ENCODE peak calls at places on chromosomes 11 and 22, in four cellular contexts. O is mammary epithelial cell, Y is SK-N-SH, Z is H9. G is an unnamed sample.

GRCh38 chr11:123080023-123080422 is 18.1 kb upstream of the HSPA8 start:
- DNase-seq in O (no peak), Y (no peak), Z (no peak), G (no peak)

GRCh38 chr11:46278387-46279173 is 1.1 kb downstream of the CREB3L1 start:
- DNase-seq in O (no peak), Y (peak; percentile 77), Z (peak; percentile 75), G (peak; percentile 59)

GRCh38 chr22:36838119-36839030 is 21.5 kb upstream of the PVALB start:
- DNase-seq in O (no peak), Y (no peak), Z (no peak), G (no peak)

GRCh38 chr11:110297726-110298297 is 1.4 kb upstream of the RDX start:
- DNase-seq in Z (no peak), Y (no peak), O (peak; percentile 31), G (no peak)

GRCh38 chr11:85682330-85683305 is 3.4 kb downstream of the CCDC89 start:
- DNase-seq in Z (no peak), Y (peak; percentile 81), O (no peak), G (peak; percentile 51)

GRCh38 chr11:118012083-118012669 is 26.0 kb downstream of the IL10RA start:
- DNase-seq in Z (no peak), Y (no peak), O (peak; percentile 81), G (no peak)

GRCh38 chr11:70481625-70482528 is 83.5 kb downstream of the CTTN start:
- DNase-seq in Y (no peak), O (peak; percentile 69), Z (no peak), G (peak; percentile 82)

GRCh38 chr11:74220376-74220775 is 49.3 kb downstream of the PPME1 start:
- DNase-seq in O (no peak), Y (peak; percentile 37), Z (no peak), G (no peak)

GRCh38 chr11:76120513-76121081 is 85.7 kb downstream of the WNT11 start:
- DNase-seq in Y (no peak), Z (peak; percentile 46), O (no peak), G (peak; percentile 45)

GRCh38 chr11:116460156-116460965 is 312.4 kb downstream of the BUD13 start:
- DNase-seq in O (no peak), Z (no peak), Y (no peak), G (no peak)

GRCh38 chr11:119599864-119600593 is 129.0 kb downstream of the NECTIN1 start:
- DNase-seq in Z (no peak), O (peak; percentile 69), Y (no peak), G (no peak)

GRCh38 chr11:86418929-86419328 is 44.2 kb downstream of the CCDC81 start:
- DNase-seq in Z (no peak), O (peak; percentile 27), Y (no peak), G (peak; percentile 12)

GRCh38 chr11:96187779-96188624 is 155.0 kb downstream of the MAML2 start:
- DNase-seq in O (peak; percentile 82), Y (no peak), Z (no peak), G (peak; percentile 67)

GRCh38 chr11:123439616-123440015 is 9.5 kb downstream of the GRAMD1B start:
- DNase-seq in O (no peak), Z (no peak), Y (no peak), G (no peak)

GRCh38 chr11:69953356-69953755 is 124.8 kb upstream of the ANO1 start:
- DNase-seq in Y (no peak), Z (no peak), O (no peak), G (no peak)

GRCh38 chr11:17734986-17735822 is 623 bp downstream of the KCNC1 start:
- DNase-seq in Y (peak; percentile 86), Z (peak; percentile 80), O (peak; percentile 65), G (peak; percentile 61)

GRCh38 chr11:76598426-76598839 is 72.1 kb downstream of the LRRC32 start:
- DNase-seq in Y (peak; percentile 72), Z (peak; percentile 61), O (no peak), G (peak; percentile 51)

GRCh38 chr22:50732681-50733080 is 5.3 kb upstream of the ACR start:
- DNase-seq in O (no peak), Y (no peak), Z (no peak), G (no peak)

GRCh38 chr11:75733346-75734107 is 15.9 kb downstream of the MOGAT2 start:
- DNase-seq in Z (no peak), O (peak; percentile 25), Y (peak; percentile 52), G (peak; percentile 70)

GRCh38 chr22:46674906-46675305 is 54.7 kb downstream of the GRAMD4 start:
- DNase-seq in Y (no peak), Z (no peak), O (no peak), G (no peak)

GRCh38 chr11:132202621-132203020 is 832.2 kb downstream of the NTM start:
- DNase-seq in Y (no peak), Z (no peak), O (no peak), G (peak; percentile 78)

GRCh38 chr11:121508449-121508848 is 55.7 kb upstream of the SORL1-AS1 start:
- DNase-seq in Z (no peak), O (no peak), Y (no peak), G (no peak)

GRCh38 chr22:48072777-48073176 is 1310.3 kb downstream of the TBC1D22A start:
- DNase-seq in Y (no peak), O (no peak), Z (peak; percentile 89), G (no peak)

GRCh38 chr22:31622980-31623379 is 39.0 kb downstream of the PISD start:
- DNase-seq in O (no peak), Z (no peak), Y (no peak), G (no peak)

GRCh38 chr22:31621507-31622160 is 40.4 kb downstream of the PISD start:
- DNase-seq in Y (no peak), Z (no peak), O (no peak), G (no peak)

GRCh38 chr22:31625257-31625640 is 36.8 kb downstream of the PISD start:
- DNase-seq in Y (no peak), O (no peak), Z (no peak), G (no peak)

GRCh38 chr22:31625661-31626426 is 36.2 kb downstream of the PISD start:
- DNase-seq in Z (peak; percentile 88), O (no peak), Y (no peak), G (peak; percentile 40)

GRCh38 chr22:31623634-31624312 is 38.2 kb downstream of the PISD start:
- DNase-seq in Y (no peak), Z (no peak), O (no peak), G (no peak)
- H3K27ac ChIP-seq in Y (no peak overlapping the region), Z (no peak overlapping the region), O (no peak overlapping the region), G (no peak overlapping the region)

GRCh38 chr22:31922593-31922992 is 21.7 kb upstream of the YWHAH start:
- DNase-seq in O (no peak), Y (no peak), Z (no peak), G (no peak)

GRCh38 chr22:31921106-31921505 is 23.2 kb upstream of the YWHAH start:
- DNase-seq in Z (no peak), O (no peak), Y (no peak), G (no peak)

GRCh38 chr22:31923166-31923565 is 21.2 kb upstream of the YWHAH start:
- DNase-seq in O (no peak), Z (no peak), Y (no peak), G (no peak)

GRCh38 chr22:31919730-31920129 is 24.6 kb upstream of the YWHAH start:
- DNase-seq in Y (no peak), O (no peak), Z (no peak), G (no peak)

GRCh38 chr22:31920306-31920705 is 24.0 kb upstream of the YWHAH start:
- DNase-seq in Y (no peak), O (no peak), Z (no peak), G (no peak)
- H2AFZ ChIP-seq in Y (no peak overlapping the region), O (no peak overlapping the region), Z (no peak overlapping the region), G (no peak overlapping the region)

GRCh38 chr22:39092111-39092867 is 4.8 kb upstream of the APOBEC3H start:
- DNase-seq in Z (no peak), O (no peak), Y (no peak), G (no peak)
- H3K27ac ChIP-seq in Z (no peak overlapping the region), O (no peak overlapping the region), Y (no peak overlapping the region), G (no peak overlapping the region)

GRCh38 chr11:64022125-64022784 is 13.5 kb upstream of the FLRT1 start:
- DNase-seq in Z (no peak), Y (no peak), O (no peak), G (no peak)

GRCh38 chr11:64023731-64024710 is 11.7 kb upstream of the FLRT1 start:
- DNase-seq in O (no peak), Y (no peak), Z (peak; percentile 70), G (no peak)

GRCh38 chr11:64026575-64027213 is 9.0 kb upstream of the FLRT1 start:
- DNase-seq in Y (no peak), Z (no peak), O (no peak), G (no peak)

GRCh38 chr11:64027619-64028397 is 7.9 kb upstream of the FLRT1 start:
- DNase-seq in O (no peak), Y (no peak), Z (no peak), G (no peak)

DNA sequence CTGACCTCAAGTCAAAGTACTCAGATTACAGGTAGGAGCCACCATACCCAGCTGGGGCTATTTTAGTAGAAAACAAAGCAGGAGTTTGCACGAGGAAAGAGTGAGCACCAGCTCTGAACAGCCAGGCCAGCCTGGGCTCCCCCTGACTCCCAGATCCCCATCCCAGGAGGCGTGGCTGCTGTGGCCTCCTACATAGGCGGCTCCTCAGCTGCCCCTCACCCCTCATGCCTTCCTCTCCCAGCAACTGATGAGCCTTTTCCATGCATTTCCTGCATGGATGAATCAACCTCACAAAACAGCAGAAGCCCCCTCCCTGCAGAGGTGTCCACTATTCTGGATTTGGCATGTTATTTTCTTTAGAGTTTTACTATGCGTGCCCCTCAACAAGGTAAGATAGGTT is 10.5 kb upstream of the FLRT1 start:
- DNase-seq in Y (no peak), O (no peak), Z (peak; percentile 85), G (no peak)
- H2AFZ ChIP-seq in Y (no peak overlapping the region), O (no peak overlapping the region), Z (no peak overlapping the region), G (no peak overlapping the region)

G was measured in fibroblast of lung.